ENCODE peak calls at places on chromosomes 1 and 21, in seven cellular contexts. One of them, this sample, is unnamed.
A peak's percentile ranks its signal among the peaks of the same experiment; 100 is the strongest.

GRCh38 chr1:3481836-3482589 is 27.5 kb downstream of the ARHGEF16 start:
- DNase-seq in activated CD8-positive, alpha-beta memory T cell treated with anti-CD3 and anti-CD28 coated beads for 4 hours: no peak
- DNase-seq in OCI-LY7: no peak
- DNase-seq in substantia nigra: no peak
- DNase-seq in neural progenitor cell: no peak
- DNase-seq in Caki2: no peak
- DNase-seq in ureter: no peak
- DNase-seq in this sample: no peak

GRCh38 chr1:180917306-180918065 is 4.8 kb downstream of the KIAA1614 start:
- DNase-seq in OCI-LY7: no peak
- DNase-seq in substantia nigra: no peak
- DNase-seq in Caki2: no peak
- DNase-seq in neural progenitor cell: peak; percentile 69
- DNase-seq in ureter: no peak
- DNase-seq in activated CD8-positive, alpha-beta memory T cell treated with anti-CD3 and anti-CD28 coated beads for 4 hours: no peak
- DNase-seq in this sample: no peak

GRCh38 chr1:184022651-184023050 is 14.9 kb downstream of the COLGALT2 start:
- DNase-seq in neural progenitor cell: no peak
- DNase-seq in Caki2: no peak
- DNase-seq in ureter: no peak
- DNase-seq in OCI-LY7: no peak
- DNase-seq in substantia nigra: no peak
- DNase-seq in activated CD8-positive, alpha-beta memory T cell treated with anti-CD3 and anti-CD28 coated beads for 4 hours: no peak
- DNase-seq in this sample: no peak

GRCh38 chr1:65393345-65393744 is 27.1 kb upstream of the LEPR start:
- DNase-seq in substantia nigra: no peak
- DNase-seq in OCI-LY7: no peak
- DNase-seq in Caki2: no peak
- DNase-seq in ureter: no peak
- DNase-seq in activated CD8-positive, alpha-beta memory T cell treated with anti-CD3 and anti-CD28 coated beads for 4 hours: no peak
- DNase-seq in neural progenitor cell: no peak
- DNase-seq in this sample: peak; percentile 81

GRCh38 chr21:46620846-46621245 is 14.6 kb upstream of the PRMT2 start:
- DNase-seq in substantia nigra: no peak
- DNase-seq in OCI-LY7: no peak
- DNase-seq in activated CD8-positive, alpha-beta memory T cell treated with anti-CD3 and anti-CD28 coated beads for 4 hours: no peak
- DNase-seq in Caki2: no peak
- DNase-seq in ureter: no peak
- DNase-seq in neural progenitor cell: no peak
- DNase-seq in this sample: no peak

GRCh38 chr1:34640654-34641401 is 114.0 kb upstream of the GJB5 start:
- DNase-seq in substantia nigra: no peak
- DNase-seq in OCI-LY7: no peak
- DNase-seq in Caki2: no peak
- DNase-seq in ureter: no peak
- DNase-seq in neural progenitor cell: peak; percentile 74
- DNase-seq in activated CD8-positive, alpha-beta memory T cell treated with anti-CD3 and anti-CD28 coated beads for 4 hours: no peak
- DNase-seq in this sample: no peak

GRCh38 chr1:241972703-241973375 is 15.3 kb downstream of the BECN2 start:
- DNase-seq in Caki2: no peak
- DNase-seq in activated CD8-positive, alpha-beta memory T cell treated with anti-CD3 and anti-CD28 coated beads for 4 hours: no peak
- DNase-seq in substantia nigra: no peak
- DNase-seq in OCI-LY7: no peak
- DNase-seq in ureter: no peak
- DNase-seq in neural progenitor cell: peak; percentile 74
- DNase-seq in this sample: peak; percentile 30

GRCh38 chr1:225809842-225810578 is at the start of gene EPHX1:
- DNase-seq in OCI-LY7: peak; percentile 44
- DNase-seq in activated CD8-positive, alpha-beta memory T cell treated with anti-CD3 and anti-CD28 coated beads for 4 hours: peak; percentile 21
- DNase-seq in ureter: peak; percentile 92
- DNase-seq in substantia nigra: peak; percentile 78
- DNase-seq in Caki2: peak; percentile 85
- DNase-seq in neural progenitor cell: peak; percentile 93
- DNase-seq in this sample: peak; percentile 76

GRCh38 chr1:91712981-91713841 is 172.7 kb downstream of the TGFBR3 start:
- DNase-seq in ureter: no peak
- DNase-seq in substantia nigra: no peak
- DNase-seq in OCI-LY7: no peak
- DNase-seq in activated CD8-positive, alpha-beta memory T cell treated with anti-CD3 and anti-CD28 coated beads for 4 hours: peak; percentile 41
- DNase-seq in Caki2: no peak
- DNase-seq in neural progenitor cell: no peak
- DNase-seq in this sample: peak; percentile 88

This sample was measured in MV-4-11.